ENCODE peak calls at places on chromosomes 13 and 19, in five cellular contexts. G is thoracic aorta, T is upper lobe of right lung, Y is cardiac muscle cell, R is tibial nerve. Q is an unnamed sample.

GRCh38 chr13:80306573-80306972 is 34.4 kb downstream of the SPRY2 start:
- DNase-seq in G (no peak), T (no peak), Y (no peak), R (no peak), Q (no peak)

GRCh38 chr13:111153977-111154332 is 38.8 kb downstream of the ARHGEF7 start:
- DNase-seq in G (no peak), T (no peak), Y (no peak), R (peak; percentile 15), Q (no peak)

GRCh38 chr19:19490247-19490968 is 24.9 kb downstream of the TSSK6 start:
- DNase-seq in G (peak; percentile 50), T (peak; percentile 74), Y (peak; percentile 89), R (peak; percentile 91), Q (peak; percentile 83)

GRCh38 chr13:76440568-76440967 is 445.6 kb downstream of the KCTD12 start:
- DNase-seq in G (no peak), T (no peak), Y (no peak), R (no peak), Q (no peak)

GRCh38 chr13:112874751-112875300 is 94.2 kb upstream of the MCF2L start:
- DNase-seq in G (no peak), T (no peak), Y (no peak), R (no peak), Q (peak; percentile 69)

GRCh38 chr19:48596679-48597465 is 9.7 kb upstream of the SPACA4 start:
- DNase-seq in G (no peak), T (no peak), Y (no peak), R (no peak), Q (no peak)

GRCh38 chr13:31896427-31896826 is 135.1 kb upstream of the FRY start:
- DNase-seq in G (no peak), T (no peak), Y (peak; percentile 76), R (peak; percentile 20), Q (peak; percentile 50)

GRCh38 chr13:97934590-97934989 is 18.9 kb upstream of the IPO5 start:
- DNase-seq in G (no peak), T (no peak), Y (peak; percentile 70), R (no peak), Q (no peak)

GRCh38 chr19:35935911-35936737 is at the start of gene LRFN3:
- DNase-seq in G (no peak), T (peak; percentile 85), Y (peak; percentile 81), R (peak; percentile 60), Q (peak; percentile 86)

GRCh38 chr19:28140201-28140600 is 1072.8 kb downstream of the UQCRFS1 start:
- DNase-seq in G (no peak), T (no peak), Y (no peak), R (no peak), Q (no peak)

GRCh38 chr13:19888799-19889198 is 25.4 kb upstream of the ZMYM5 start:
- DNase-seq in G (no peak), T (no peak), Y (peak; percentile 48), R (no peak), Q (no peak)

GRCh38 chr13:23147264-23147663 is 33.5 kb upstream of the SGCG start:
- DNase-seq in G (no peak), T (no peak), Y (no peak), R (no peak), Q (no peak)

GRCh38 chr19:18223860-18224524 is 2.2 kb downstream of the PDE4C start:
- DNase-seq in G (no peak), T (peak; percentile 77), Y (peak; percentile 54), R (no peak), Q (peak; percentile 85)

GRCh38 chr19:15550847-15551182 is 42.5 kb downstream of the CYP4F22 start:
- DNase-seq in G (no peak), T (no peak), Y (peak; percentile 5), R (no peak), Q (no peak)

GRCh38 chr13:110495376-110495775 is 66.1 kb downstream of the RAB20 start:
- DNase-seq in G (no peak), T (no peak), Y (no peak), R (no peak), Q (peak; percentile 2)

GRCh38 chr13:71316964-71317363 is 550.0 kb downstream of the DACH1 start:
- DNase-seq in G (no peak), T (no peak), Y (no peak), R (no peak), Q (no peak)

GRCh38 chr13:71320452-71320851 is 546.6 kb downstream of the DACH1 start:
- DNase-seq in G (no peak), T (no peak), Y (peak; percentile 53), R (no peak), Q (no peak)
- TF ChIP-seq CTCF in G (no peak), T (peak; percentile 22), Y (peak; percentile 56), R (no peak), Q (peak; percentile 33)

DNA sequence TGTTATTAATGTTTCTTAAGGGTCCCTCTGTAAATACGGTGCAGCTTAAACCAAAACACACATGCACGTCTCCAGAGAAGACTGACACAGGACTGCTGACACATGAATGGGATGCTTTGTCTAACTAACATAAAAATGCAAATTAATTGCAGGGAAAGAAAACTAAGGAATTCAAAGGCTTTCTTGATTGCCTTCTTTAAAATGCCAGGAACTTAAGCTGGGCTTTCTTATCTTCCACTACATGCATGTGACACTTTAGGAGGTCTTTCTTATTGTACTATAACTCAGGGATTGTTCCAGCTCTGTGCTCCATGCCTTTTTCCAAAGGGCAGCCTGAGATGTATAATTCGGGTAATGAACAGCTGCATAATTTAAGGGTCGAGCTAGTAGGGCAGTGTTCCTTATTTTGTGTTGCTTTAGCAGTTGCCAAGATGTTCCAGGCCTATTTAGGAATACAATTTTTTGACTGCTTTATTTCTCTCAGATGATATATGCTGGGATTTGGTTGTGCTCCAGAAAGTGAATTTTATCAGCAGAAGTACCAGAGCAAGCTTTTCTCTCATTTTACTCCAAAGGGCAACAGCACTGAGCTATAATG is 885.3 kb downstream of the PCDH9 start:
- DNase-seq in G (no peak), T (no peak), Y (no peak), R (no peak), Q (no peak)
- H3K27ac ChIP-seq in G (no peak overlapping the region), T (no peak overlapping the region), Y (peak overlapping the region; percentile 5), R (no peak overlapping the region), Q (no peak overlapping the region)

DNA sequence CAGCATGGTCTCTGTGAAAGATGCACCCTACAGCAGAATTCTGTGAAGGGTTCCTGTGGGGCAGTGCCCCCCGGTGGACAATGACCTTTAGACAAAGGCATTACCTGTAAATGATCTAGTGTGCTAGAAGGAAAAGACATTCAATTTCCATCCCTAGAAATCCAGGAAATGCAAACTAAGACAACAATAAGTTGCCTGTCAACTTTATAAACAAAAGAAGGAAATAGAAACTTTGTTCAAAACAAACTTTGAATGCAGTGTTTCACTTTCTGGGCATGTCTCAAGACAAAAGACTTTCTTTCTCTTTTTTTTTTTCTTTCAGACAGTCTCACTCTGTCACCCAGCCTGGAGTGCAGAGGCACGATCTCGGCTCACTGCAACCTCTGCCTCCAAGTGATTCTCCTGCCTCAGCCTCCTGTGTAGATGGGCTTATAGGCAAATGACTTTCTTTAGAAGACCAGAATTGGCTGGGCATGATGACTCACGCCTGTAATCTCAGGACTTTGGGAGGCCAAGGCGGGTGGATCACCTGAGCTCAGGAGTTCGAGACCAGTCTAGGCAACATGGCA is 15.5 kb downstream of the TEX101 start:
- DNase-seq in G (no peak), T (no peak), Y (no peak), R (no peak), Q (no peak)
- TF ChIP-seq CTCF in G (no peak), T (peak; percentile 5), Y (no peak), R (no peak), Q (peak; percentile 9)

DNA sequence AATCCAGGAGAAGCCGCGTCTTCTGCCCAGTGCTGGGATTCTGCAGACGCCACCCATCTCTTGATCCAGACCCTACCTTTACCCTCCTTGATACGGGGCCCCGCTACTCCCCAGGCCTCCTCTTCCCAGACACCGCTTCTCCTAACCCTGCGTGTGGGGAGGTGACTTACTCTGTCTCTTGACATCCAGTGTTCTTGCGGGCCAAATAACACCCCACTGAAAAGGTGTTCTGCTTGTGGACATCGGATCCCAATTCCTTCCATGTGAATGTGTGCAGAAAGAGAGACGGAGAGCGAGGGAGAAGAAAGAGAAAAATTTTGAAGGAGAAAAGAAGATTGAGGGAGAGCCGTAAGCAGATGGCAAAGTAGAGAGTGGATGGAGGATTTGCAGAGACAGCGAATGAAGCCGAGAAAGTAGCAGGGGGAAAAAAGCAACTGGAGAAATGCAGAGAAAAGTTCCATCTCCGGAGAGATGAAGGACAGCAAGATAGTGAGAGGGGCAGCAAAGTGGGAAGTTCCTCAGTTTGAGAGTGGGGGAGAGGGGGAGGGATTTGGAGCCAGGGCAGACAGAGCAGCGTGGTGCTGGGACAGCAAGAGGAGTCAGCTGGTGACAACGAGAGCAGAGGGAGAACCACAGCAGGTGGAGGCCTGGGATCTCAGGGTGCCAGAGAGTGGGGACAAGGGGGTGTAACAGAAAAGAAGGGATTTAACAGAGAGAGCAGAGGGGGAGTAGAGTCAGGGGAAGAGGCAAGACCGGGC is 811 bp downstream of the ZNF480 start:
- DNase-seq in G (no peak), T (no peak), Y (peak; percentile 8), R (no peak), Q (no peak)
- H3K27ac ChIP-seq in G (peak overlapping the region; percentile 98), T (peak overlapping the region; percentile 93), Y (peak overlapping the region; percentile 93), R (peak overlapping the region; percentile 91), Q (peak overlapping the region; percentile 94)

DNA sequence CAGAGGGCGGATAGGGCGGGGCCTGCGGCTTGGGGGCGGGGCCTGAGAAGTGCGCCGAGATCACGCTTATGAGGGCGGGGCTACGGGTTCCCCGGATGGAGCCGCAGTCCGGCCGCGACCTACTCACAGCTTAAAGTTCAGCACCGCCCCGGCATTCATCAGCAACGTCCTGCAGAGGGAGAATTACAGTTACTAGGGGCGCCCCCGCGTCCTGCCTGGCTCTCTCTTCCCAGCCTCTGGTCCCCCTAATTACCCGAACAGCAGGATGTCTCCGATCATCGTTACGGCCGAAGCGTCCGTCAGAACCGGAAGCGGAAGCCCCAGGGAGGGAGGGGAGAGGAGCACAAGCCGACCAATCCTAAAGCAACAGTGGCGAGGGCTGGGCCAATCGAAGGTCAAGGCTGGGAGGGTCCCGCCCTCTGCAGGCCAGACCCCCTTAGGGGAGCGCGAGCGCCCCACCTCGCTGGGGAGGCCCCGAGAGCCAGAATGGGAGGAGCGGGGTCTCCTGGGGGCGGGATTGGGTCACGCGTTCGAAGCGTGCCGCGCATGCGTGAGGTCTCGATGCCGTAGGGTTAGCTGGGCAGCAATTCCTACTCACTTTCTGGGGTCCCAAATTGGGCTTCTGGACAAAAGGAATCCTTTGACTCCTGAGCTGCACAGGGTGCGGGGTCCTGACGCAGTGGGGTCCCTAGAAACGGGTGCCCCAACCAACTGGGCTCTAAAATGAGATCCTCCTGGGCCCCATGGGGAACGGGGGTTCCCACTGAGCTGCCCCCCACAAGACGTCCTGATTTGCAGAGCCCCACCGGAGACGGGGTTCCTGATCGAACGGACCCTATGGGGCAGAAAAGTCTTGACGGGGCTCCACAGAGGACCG is at the start of gene SMIM7:
- DNase-seq in G (peak; percentile 90), T (peak; percentile 99), Y (peak; percentile 100), R (peak; percentile 96), Q (peak; percentile 100)
- TF ChIP-seq CTCF in G (no peak), T (peak; percentile 16), Y (peak; percentile 13), R (peak; percentile 32), Q (no peak)